ENCODE peak calls at places on chromosomes 13 and 19, in eight cellular contexts. B is RCC 7860; S is NCI-H2029; W is GM23248; R is activated CD8-positive, alpha-beta T cell treated with anti-CD3 and anti-CD28 coated beads, Interleukin-2, amount 10 ng/mL, durations not matched to agents 7 days and 5 days; L is T-helper 17 cell; G is lower lobe of right lung; H is nucleus accumbens. K is an unnamed sample.

GRCh38 chr13:105804561-105805190 is 730.8 kb downstream of the EFNB2 start:
- DNase-seq in B (no peak), S (no peak), W (peak), R (no peak), L (no peak), G (no peak), H (no peak), K (no peak)

GRCh38 chr13:50894504-50894903 is 15.1 kb upstream of the RNASEH2B start:
- DNase-seq in B (no peak), S (no peak), W (no peak), R (no peak), L (no peak), G (no peak), H (no peak), K (no peak)

GRCh38 chr19:5070390-5070789 is 101.5 kb downstream of the KDM4B start:
- DNase-seq in B (no peak), S (no peak), W (no peak), R (no peak), L (no peak), G (no peak), H (no peak), K (no peak)

GRCh38 chr13:30071890-30072817 is 221.7 kb upstream of the UBL3 start:
- DNase-seq in B (no peak), S (no peak), W (no peak), R (peak), L (no peak), G (peak), H (no peak), K (no peak)

GRCh38 chr19:33740811-33741396 is 55.8 kb upstream of the KCTD15 start:
- DNase-seq in B (no peak), S (no peak), W (peak), R (peak), L (no peak), G (no peak), H (no peak), K (peak)

GRCh38 chr19:14972676-14973075 is 7.0 kb downstream of the SLC1A6 start:
- DNase-seq in B (no peak), S (no peak), W (no peak), R (no peak), L (no peak), G (no peak), H (no peak), K (no peak)

GRCh38 chr13:99342723-99343315 is 35.6 kb upstream of the GPR183 start:
- DNase-seq in B (no peak), S (no peak), W (no peak), R (no peak), L (no peak), G (no peak), H (no peak), K (no peak)

GRCh38 chr19:34556500-34556899 is 74.9 kb downstream of the WTIP start:
- DNase-seq in B (no peak), S (peak), W (peak), R (peak), L (no peak), G (no peak), H (no peak), K (no peak)

GRCh38 chr13:61728468-61728867 is 312.8 kb upstream of the PCDH20 start:
- DNase-seq in B (no peak), S (no peak), W (no peak), R (no peak), L (no peak), G (no peak), H (no peak), K (no peak)

GRCh38 chr19:50896591-50897190 is 14.5 kb downstream of the KLK4 start:
- DNase-seq in B (peak), S (peak), W (peak), R (peak), L (no peak), G (no peak), H (no peak), K (no peak)

K was measured in effector memory CD8-positive, alpha-beta T cell.